ENCODE peak calls at places on chromosome 15, in nine cellular contexts. K is activated CD4-positive, alpha-beta T cell treated with anti-CD3 and anti-CD28 coated beads, Interleukin-2, amount 50 U/mL, for 48 hours; F is activated T-helper 1 cell treated with anti-CD3 and anti-CD28 coated beads, Interleukin-12 subunit alpha, Interleukin-12 subunit beta, Interleukin-2, Interleukin-4 antibody, amounts not matched to agents 30 ng/mL and 10 ng/mL and 1 ng/mL, durations not matched to agents 14 hours and 24 hours and 36 hours; U is upper lobe of right lung; E is ACHN; Q is AG04450; L is psoas muscle; I is left ventricle myocardium inferior; P is keratinocyte. B is an unnamed sample.

GRCh38 chr15:33358303-33358702 is 47.5 kb downstream of the RYR3 start:
- DNase-seq in K (no peak), F (no peak), U (no peak), E (no peak), Q (no peak), L (no peak), I (no peak), P (no peak), B (no peak)

GRCh38 chr15:91807122-91807521 is 46.4 kb upstream of the SLCO3A1 start:
- DNase-seq in K (no peak), F (no peak), U (no peak), E (no peak), Q (no peak), L (no peak), I (no peak), P (no peak), B (no peak)

GRCh38 chr15:40782609-40783227 is 12.9 kb downstream of the C15orf62 start:
- DNase-seq in K (peak), F (peak), U (peak), E (peak), Q (no peak), L (no peak), I (no peak), P (no peak), B (no peak)

GRCh38 chr15:60255390-60255789 is 142.4 kb downstream of the ANXA2 start:
- DNase-seq in K (peak), F (peak), U (no peak), E (peak), Q (no peak), L (no peak), I (no peak), P (no peak), B (no peak)

GRCh38 chr15:83999396-84000120 is 236.0 kb upstream of the GOLGA6L4 start:
- DNase-seq in K (no peak), F (no peak), U (no peak), E (peak), Q (no peak), L (no peak), I (no peak), P (no peak), B (no peak)

GRCh38 chr15:64767203-64767602 is 8.2 kb downstream of the RBPMS2 start:
- DNase-seq in K (no peak), F (no peak), U (no peak), E (no peak), Q (no peak), L (no peak), I (no peak), P (no peak), B (no peak)

GRCh38 chr15:90126457-90127435 is 24.5 kb upstream of the IDH2 start:
- DNase-seq in K (no peak), F (no peak), U (no peak), E (peak), Q (no peak), L (peak), I (peak), P (no peak), B (no peak)

GRCh38 chr15:40511472-40512133 is 40.8 kb downstream of the CHST14 start:
- DNase-seq in K (peak), F (no peak), U (peak), E (peak), Q (no peak), L (peak), I (peak), P (no peak), B (no peak)

GRCh38 chr15:41394924-41395323 is 7.4 kb downstream of the NDUFAF1 start:
- DNase-seq in K (no peak), F (no peak), U (no peak), E (no peak), Q (no peak), L (no peak), I (no peak), P (no peak), B (no peak)

GRCh38 chr15:98903377-98904018 is 104.1 kb downstream of the PGPEP1L start:
- DNase-seq in K (peak), F (no peak), U (no peak), E (peak), Q (no peak), L (no peak), I (no peak), P (peak), B (no peak)

GRCh38 chr15:47787875-47788274 is 70.6 kb downstream of the SEMA6D start:
- DNase-seq in K (no peak), F (no peak), U (no peak), E (no peak), Q (no peak), L (no peak), I (no peak), P (no peak), B (no peak)

GRCh38 chr15:60423540-60423939 is 25.8 kb upstream of the ANXA2 start:
- DNase-seq in K (no peak), F (no peak), U (no peak), E (peak), Q (peak), L (no peak), I (no peak), P (peak), B (peak)

GRCh38 chr15:73800662-73801345 is 47.7 kb upstream of the INSYN1 start:
- DNase-seq in K (no peak), F (no peak), U (no peak), E (peak), Q (peak), L (peak), I (peak), P (no peak), B (peak)

GRCh38 chr15:90561344-90562244 is 31.9 kb downstream of the CRTC3 start:
- DNase-seq in K (no peak), F (peak), U (no peak), E (no peak), Q (peak), L (no peak), I (no peak), P (no peak), B (peak)

GRCh38 chr15:39907216-39907615 is 12.8 kb downstream of the GPR176 start:
- DNase-seq in K (no peak), F (no peak), U (no peak), E (no peak), Q (no peak), L (no peak), I (no peak), P (no peak), B (no peak)

B was measured in AG09319.